ENCODE peak calls at places on chromosome 1, in four cellular contexts. M is Karpas-422, Q is GM23248, X is neural progenitor cell. C is an unnamed sample.

GRCh38 chr1:79797487-79797886 is 791.0 kb upstream of the ADGRL4 start:
- DNase-seq in Q (no peak), M (no peak), X (no peak), C (no peak)

GRCh38 chr1:203306089-203306969 is 1.0 kb downstream of the BTG2 start:
- DNase-seq in X (peak), M (peak), Q (peak), C (peak)

GRCh38 chr1:248807067-248807737 is 18.5 kb downstream of the SH3BP5L start:
- DNase-seq in X (peak), M (peak), Q (peak), C (peak)

GRCh38 chr1:59871746-59872145 is 54.8 kb downstream of the CYP2J2 start:
- DNase-seq in Q (no peak), X (no peak), M (no peak), C (no peak)

GRCh38 chr1:173134800-173135199 is 72.3 kb downstream of the TNFSF4 start:
- DNase-seq in X (no peak), M (no peak), Q (no peak), C (no peak)

GRCh38 chr1:32867151-32867550 is 3.6 kb downstream of the FNDC5 start:
- DNase-seq in X (no peak), M (no peak), Q (no peak), C (no peak)

GRCh38 chr1:198699167-198700015 is 60.6 kb downstream of the PTPRC start:
- DNase-seq in M (peak), Q (peak), X (peak), C (peak)

GRCh38 chr1:219159946-219160645 is 13.6 kb upstream of the LYPLAL1 start:
- DNase-seq in M (no peak), Q (peak), X (no peak), C (no peak)

GRCh38 chr1:16006552-16007485 is 2.8 kb downstream of the SRARP start:
- DNase-seq in Q (peak), X (no peak), M (peak), C (peak)

GRCh38 chr1:189500777-189501176 is 976.9 kb downstream of the BRINP3 start:
- DNase-seq in M (no peak), Q (no peak), X (no peak), C (no peak)

GRCh38 chr1:101482306-101482705 is 245.5 kb downstream of the S1PR1 start:
- DNase-seq in M (no peak), Q (no peak), X (no peak), C (no peak)

GRCh38 chr1:90512441-90512840 is 204.7 kb downstream of the BARHL2 start:
- DNase-seq in M (no peak), Q (no peak), X (no peak), C (no peak)

GRCh38 chr1:52368383-52369172 is 2.6 kb upstream of the CC2D1B start:
- DNase-seq in M (peak), X (peak), Q (peak), C (no peak)

GRCh38 chr1:228798548-228798947 is 63.3 kb downstream of the RHOU start:
- DNase-seq in Q (no peak), M (no peak), X (no peak), C (no peak)

GRCh38 chr1:31584869-31585735 is 8.8 kb downstream of the TINAGL1 start:
- DNase-seq in Q (no peak), M (no peak), X (no peak), C (no peak)

GRCh38 chr1:21781971-21782867 is 730 bp downstream of the USP48 start:
- DNase-seq in X (peak), Q (peak), M (peak), C (peak)
- H2AFZ ChIP-seq in X (peak), Q (peak), M (peak), C (peak)

DNA sequence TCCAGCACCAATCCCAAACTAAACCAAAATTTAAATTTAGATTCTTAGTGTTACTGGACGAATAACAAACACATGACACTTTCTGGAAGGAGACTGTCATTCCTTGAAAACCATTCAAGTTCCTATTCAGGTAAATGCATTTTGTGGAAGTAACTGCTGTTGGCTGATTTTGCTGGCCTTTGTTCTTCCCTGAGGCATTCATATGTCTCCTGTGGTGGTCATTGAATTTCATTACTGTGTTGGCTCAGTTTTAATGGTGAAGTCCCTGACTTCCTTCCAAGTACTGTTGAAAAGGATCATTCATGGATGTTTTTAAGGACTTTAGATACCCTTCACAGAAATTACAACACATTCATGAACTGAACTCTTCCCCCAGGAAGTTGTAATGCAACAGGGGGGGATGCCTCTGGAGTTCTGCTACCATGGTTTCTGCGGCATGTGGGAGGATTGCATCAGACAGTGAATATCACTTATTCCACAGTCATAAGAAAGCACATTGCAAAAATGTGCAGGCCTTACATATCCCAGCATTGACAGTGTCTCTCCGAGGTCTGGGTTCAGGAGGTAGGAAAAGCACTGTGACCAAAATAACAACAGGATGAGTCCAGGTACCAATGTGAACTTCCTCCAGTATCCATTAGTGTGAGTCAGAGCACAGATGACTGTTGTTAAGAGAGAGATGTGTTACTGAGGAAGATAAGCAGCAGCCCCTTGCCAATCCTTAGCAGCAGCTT is 2.0 kb upstream of the RAB3GAP2 start:
- DNase-seq in Q (peak), M (no peak), X (no peak), C (no peak)
- H2AFZ ChIP-seq in Q (peak), M (peak), X (peak), C (peak)

GRCh38 chr1:150981805-150982712 is at the start of gene ANXA9:
- DNase-seq in M (no peak), X (no peak), Q (peak), C (peak)
- H2AFZ ChIP-seq in M (no peak), X (peak), Q (peak), C (peak)

DNA sequence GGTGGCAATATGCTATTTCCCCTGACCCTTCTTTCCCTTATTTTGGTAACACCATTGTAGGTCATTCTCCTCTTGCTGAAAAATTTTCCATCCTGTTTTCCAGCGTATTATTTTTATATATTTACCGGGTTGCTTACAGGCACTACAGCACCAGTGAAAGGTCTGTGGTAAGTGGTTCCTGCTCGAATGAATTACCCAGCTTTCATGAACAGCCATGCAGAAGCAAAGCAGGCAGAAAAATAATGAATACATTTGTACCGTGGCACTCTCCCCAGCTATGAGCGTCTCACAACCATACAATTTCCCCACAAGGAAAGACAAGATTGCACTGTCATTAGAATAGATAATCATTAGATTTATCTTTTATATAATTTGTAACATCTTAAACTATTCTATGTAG is 350.8 kb upstream of the PKN2 start:
- DNase-seq in Q (no peak), M (no peak), X (no peak), C (no peak)
- H2AFZ ChIP-seq in Q (no peak), M (no peak), X (no peak), C (no peak)

GRCh38 chr1:243926803-243927245 is 76.8 kb upstream of the AKT3 start:
- DNase-seq in Q (peak), M (no peak), X (peak), C (no peak)

GRCh38 chr1:243924188-243924587 is 74.1 kb upstream of the AKT3 start:
- DNase-seq in X (no peak), M (no peak), Q (peak), C (no peak)

GRCh38 chr1:243923292-243924171 is 73.5 kb upstream of the AKT3 start:
- DNase-seq in Q (no peak), X (no peak), M (no peak), C (no peak)

GRCh38 chr1:243926299-243926698 is 76.3 kb upstream of the AKT3 start:
- DNase-seq in X (no peak), Q (no peak), M (no peak), C (no peak)

GRCh38 chr1:243924588-243925349 is 74.7 kb upstream of the AKT3 start:
- DNase-seq in Q (peak), X (peak), M (no peak), C (no peak)
- H2AFZ ChIP-seq in Q (peak), X (peak), M (no peak), C (no peak)

GRCh38 chr1:112357467-112357866 is 38.5 kb upstream of the CTTNBP2NL start:
- DNase-seq in X (no peak), Q (no peak), M (no peak), C (no peak)

GRCh38 chr1:112363636-112364035 is 32.4 kb upstream of the CTTNBP2NL start:
- DNase-seq in Q (no peak), M (no peak), X (no peak), C (no peak)

GRCh38 chr1:112359961-112360767 is 35.9 kb upstream of the CTTNBP2NL start:
- DNase-seq in X (peak), Q (peak), M (no peak), C (no peak)

GRCh38 chr1:112358061-112358770 is 37.8 kb upstream of the CTTNBP2NL start:
- DNase-seq in Q (peak), X (no peak), M (no peak), C (no peak)

GRCh38 chr1:112358798-112359408 is 37.1 kb upstream of the CTTNBP2NL start:
- DNase-seq in M (peak), X (peak), Q (peak), C (peak)
- H2AFZ ChIP-seq in M (no peak), X (peak), Q (peak), C (no peak)

GRCh38 chr1:116751149-116751548 is 3.1 kb upstream of the CD2 start:
- DNase-seq in X (no peak), M (no peak), Q (no peak), C (no peak)
- H2AFZ ChIP-seq in X (no peak), M (no peak), Q (no peak), C (peak)